ENCODE peak calls at places on chromosomes 4 and X, in six cellular contexts. Z, H, Q, M, B and A are unnamed samples.

GRCh38 chrX:123230798-123231197 is 46.7 kb downstream of the GRIA3 start:
- DNase-seq in Z (no peak), H (no peak), Q (no peak), M (no peak), B (no peak), A (no peak)

GRCh38 chrX:136691028-136691809 is 43.3 kb downstream of the CD40LG start:
- DNase-seq in Z (no peak), H (no peak), Q (no peak), M (no peak), B (no peak), A (no peak)

GRCh38 chr4:65646136-65646535 is 24.2 kb downstream of the EPHA5 start:
- DNase-seq in Z (no peak), H (no peak), Q (no peak), M (no peak), B (no peak), A (no peak)

GRCh38 chr4:127783026-127783769 is 1.1 kb downstream of the HSPA4L start:
- DNase-seq in Z (peak), H (no peak), Q (peak), M (peak), B (no peak), A (peak)

GRCh38 chr4:37561803-37562207 is 124.4 kb downstream of the RELL1 start:
- DNase-seq in Z (peak), H (peak), Q (no peak), M (peak), B (no peak), A (peak)

GRCh38 chr4:126705271-126705670 is 927.5 kb upstream of the INTU start:
- DNase-seq in Z (no peak), H (no peak), Q (no peak), M (no peak), B (no peak), A (no peak)

GRCh38 chrX:44915361-44915868 is 42.4 kb downstream of the KDM6A start:
- DNase-seq in Z (peak), H (no peak), Q (peak), M (peak), B (no peak), A (no peak)

GRCh38 chr4:25007608-25008007 is 23.1 kb downstream of the LGI2 start:
- DNase-seq in Z (no peak), H (no peak), Q (no peak), M (no peak), B (no peak), A (no peak)

GRCh38 chr4:44928062-44928380 is 201.7 kb upstream of the GNPDA2 start:
- DNase-seq in Z (no peak), H (no peak), Q (no peak), M (no peak), B (no peak), A (no peak)
- TF ChIP-seq MAX in Z (no peak), H (no peak), Q (no peak), M (no peak), B (no peak), A (no peak)

DNA sequence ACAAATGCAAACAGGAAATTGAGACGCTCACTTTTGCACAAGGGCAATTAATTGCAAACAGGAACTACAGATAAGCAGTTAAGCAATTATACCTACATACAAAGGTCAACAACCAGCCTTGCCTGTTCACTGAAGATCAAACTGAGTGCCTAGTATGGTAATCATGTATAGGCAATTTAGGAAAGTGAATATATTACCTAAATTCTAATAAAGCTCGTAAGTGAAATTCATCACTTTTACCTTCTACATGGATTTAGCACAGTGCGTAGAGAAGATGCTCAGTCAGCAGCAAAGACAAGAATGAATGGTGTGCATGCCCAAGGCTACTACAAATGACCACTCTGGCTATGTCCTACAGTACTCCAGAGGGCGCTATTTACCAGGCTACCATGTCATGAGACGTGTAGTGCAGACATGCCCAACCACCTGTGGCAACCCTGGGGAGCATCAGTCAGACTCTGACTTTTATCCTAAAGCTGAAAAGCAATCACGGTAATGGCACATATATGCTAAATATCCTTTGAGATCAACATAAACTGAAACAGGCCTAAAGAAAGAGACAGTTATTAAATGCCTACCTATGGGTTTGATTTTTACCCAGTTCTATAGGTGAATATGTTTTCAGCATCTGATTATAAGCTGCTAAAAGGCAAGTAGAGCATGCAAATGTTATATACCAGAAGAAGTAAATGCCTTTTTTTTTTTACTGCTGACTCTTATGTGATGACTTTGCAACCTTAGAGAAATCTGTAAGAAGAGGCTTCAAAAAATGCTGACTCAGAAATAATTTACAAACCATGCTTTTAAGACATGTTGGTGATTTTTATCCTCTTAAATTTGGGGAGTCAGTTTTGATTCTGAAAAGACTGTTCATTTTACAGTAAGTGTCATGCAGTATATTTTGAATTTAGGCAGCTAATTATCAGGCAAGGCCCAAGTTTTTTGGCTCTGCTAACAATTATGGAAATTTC is 178.0 kb downstream of the PPP3CA start:
- DNase-seq in Z (peak), H (peak), Q (peak), M (no peak), B (peak), A (no peak)
- TF ChIP-seq RFX5 in Z (no peak), H (no peak), Q (no peak), M (no peak), B (no peak), A (no peak)

DNA sequence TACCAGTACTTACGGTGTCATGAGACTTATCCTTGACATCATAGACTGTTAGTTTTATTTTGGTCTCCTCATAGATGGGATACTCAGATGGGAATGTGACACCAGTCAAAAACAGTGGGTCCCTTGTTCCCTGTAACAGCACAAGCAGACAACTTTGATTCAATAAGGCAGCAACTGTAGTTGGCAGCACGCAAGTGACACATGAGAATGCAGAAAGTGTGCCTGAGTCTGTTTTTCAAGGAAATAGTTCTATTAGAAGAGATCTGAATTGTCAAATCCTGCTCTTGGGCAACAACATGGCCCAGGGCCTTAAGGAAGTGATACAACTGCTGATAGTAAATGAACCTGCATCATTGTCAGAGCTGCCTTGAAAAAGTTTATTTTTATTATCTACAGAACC is 443.2 kb downstream of the INPP4B start:
- DNase-seq in Z (no peak), H (no peak), Q (no peak), M (no peak), B (no peak), A (no peak)
- TF ChIP-seq MAX in Z (no peak), H (no peak), Q (no peak), M (no peak), B (no peak), A (no peak)

GRCh38 chr4:139934336-139934735 is 219.6 kb downstream of the MAML3 start:
- DNase-seq in Z (no peak), H (no peak), Q (peak), M (no peak), B (no peak), A (no peak)
- TF ChIP-seq RFX5 in Z (no peak), H (no peak), Q (no peak), M (no peak), B (no peak), A (no peak)